ENCODE peak calls at places on chromosome X, in seven cellular contexts. E is ovary, A is SK-MEL-5, D is retina, P is SK-N-SH, W is MG63, G is NCI-H774. U is an unnamed sample.

GRCh38 chrX:1390621-1391369 is 1.1 kb downstream of the SLC25A6 start:
- DNase-seq in W (no peak), D (no peak), P (no peak), G (no peak), A (no peak), E (peak), U (peak)

GRCh38 chrX:21966866-21967265 is 26.4 kb downstream of the SMS start:
- DNase-seq in D (no peak), A (no peak), W (no peak), G (no peak), P (no peak), E (no peak), U (no peak)

GRCh38 chrX:1778817-1779216 is 164.0 kb downstream of the ASMT start:
- DNase-seq in E (no peak), W (peak), G (no peak), P (no peak), A (no peak), D (no peak), U (no peak)

GRCh38 chrX:16552546-16552945 is 97.4 kb upstream of the S100G start:
- DNase-seq in D (no peak), W (no peak), E (no peak), P (no peak), G (no peak), A (no peak), U (no peak)

GRCh38 chrX:70398899-70399298 is 24.2 kb upstream of the GDPD2 start:
- DNase-seq in W (no peak), G (no peak), P (no peak), A (no peak), E (no peak), D (no peak), U (no peak)

GRCh38 chrX:115624916-115625315 is 63.9 kb downstream of the PLS3 start:
- DNase-seq in G (no peak), E (no peak), P (no peak), W (no peak), D (no peak), A (no peak), U (no peak)

GRCh38 chrX:39736219-39737211 is 361.2 kb downstream of the BCOR start:
- DNase-seq in G (no peak), E (peak), A (no peak), W (peak), P (peak), D (no peak), U (peak)

GRCh38 chrX:15170927-15171326 is 99.0 kb downstream of the ASB9 start:
- DNase-seq in D (no peak), A (peak), G (no peak), E (no peak), W (no peak), P (no peak), U (no peak)

GRCh38 chrX:125210146-125210545 is 109.5 kb upstream of the TEX13C start:
- DNase-seq in W (no peak), D (no peak), P (no peak), G (no peak), E (no peak), A (no peak), U (no peak)

GRCh38 chrX:71625471-71625870 is 7.2 kb upstream of the CXCR3 start:
- DNase-seq in G (no peak), W (no peak), D (no peak), E (no peak), A (peak), P (no peak), U (no peak)

GRCh38 chrX:150475466-150475865 is 93.0 kb upstream of the MTM1 start:
- DNase-seq in E (no peak), W (no peak), D (no peak), G (no peak), P (no peak), A (peak), U (no peak)

GRCh38 chrX:100768679-100769338 is 36.9 kb upstream of the SYTL4 start:
- DNase-seq in P (peak), W (peak), A (peak), G (peak), E (peak), D (peak), U (peak)

GRCh38 chrX:45422216-45422925 is 221.7 kb upstream of the DIPK2B start:
- DNase-seq in D (no peak), A (no peak), P (no peak), G (no peak), E (no peak), W (no peak), U (no peak)

GRCh38 chrX:18888281-18888680 is 95.6 kb downstream of the PHKA2 start:
- DNase-seq in A (no peak), W (no peak), D (no peak), E (no peak), G (no peak), P (no peak), U (no peak)

GRCh38 chrX:24619647-24620046 is 27.5 kb downstream of the PCYT1B start:
- DNase-seq in G (peak), E (peak), A (peak), W (peak), D (peak), P (peak), U (no peak)

GRCh38 chrX:110723844-110724243 is 71.8 kb downstream of the CHRDL1 start:
- DNase-seq in G (no peak), D (no peak), W (no peak), A (no peak), P (no peak), E (no peak), U (no peak)

GRCh38 chrX:19904778-19905367 is 17.5 kb upstream of the SH3KBP1 start:
- DNase-seq in A (peak), W (peak), D (peak), E (no peak), P (peak), G (peak), U (no peak)

GRCh38 chrX:129622757-129623301 is 31.9 kb downstream of the APLN start:
- DNase-seq in E (no peak), D (peak), A (no peak), W (no peak), P (no peak), G (no peak), U (no peak)

GRCh38 chrX:104347860-104348259 is 93.1 kb upstream of the ESX1 start:
- DNase-seq in A (no peak), W (no peak), P (no peak), D (no peak), E (no peak), G (no peak), U (no peak)

GRCh38 chrX:68175569-68175968 is 257.7 kb downstream of the OPHN1 start:
- DNase-seq in D (no peak), A (no peak), G (no peak), P (no peak), W (no peak), E (no peak), U (no peak)

GRCh38 chrX:98605941-98606340 is 1722.2 kb downstream of the RPA4 start:
- DNase-seq in P (no peak), E (no peak), D (no peak), W (no peak), A (no peak), G (no peak), U (no peak)

GRCh38 chrX:96244955-96245354 is 439.7 kb upstream of the DIAPH2 start:
- DNase-seq in E (no peak), W (no peak), D (no peak), G (no peak), A (peak), P (no peak), U (no peak)

GRCh38 chrX:11406109-11406755 is 113.0 kb downstream of the AMELX start:
- DNase-seq in D (no peak), A (no peak), E (no peak), G (no peak), P (no peak), W (peak), U (no peak)

GRCh38 chrX:51242212-51242611 is 90.4 kb upstream of the NUDT10 start:
- DNase-seq in D (no peak), E (no peak), G (no peak), W (no peak), P (no peak), A (no peak), U (no peak)

U was measured in suprapubic skin.